ENCODE peak calls at places on chromosomes 5 and 9, in five cellular contexts. G is iPS-NIHi11; F is astrocyte of the cerebellum; E is fibroblast of pulmonary artery; S is stimulated activated CD8-positive, alpha-beta memory T cell treated with anti-CD3 and anti-CD28 coated beads, Interleukin-4, amount 100 ng/mL, for 24 hours. B is an unnamed sample.

GRCh38 chr9:133050781-133051180 is 11.0 kb upstream of the CEL start:
- DNase-seq in G (no peak), F (no peak), E (no peak), S (no peak), B (no peak)

GRCh38 chr5:72474117-72474915 is 32.9 kb downstream of the ZNF366 start:
- DNase-seq in G (no peak), F (no peak), E (peak; percentile 61), S (no peak), B (no peak)

GRCh38 chr5:68225188-68225910 is 9.8 kb downstream of the PIK3R1 start:
- DNase-seq in G (no peak), F (peak; percentile 49), E (peak; percentile 94), S (no peak), B (no peak)

GRCh38 chr5:130514984-130515690 is 610.9 kb downstream of the CHSY3 start:
- DNase-seq in G (no peak), F (peak; percentile 81), E (peak; percentile 64), S (no peak), B (no peak)

GRCh38 chr5:139817362-139817761 is 21.8 kb downstream of the PSD2 start:
- DNase-seq in G (no peak), F (no peak), E (no peak), S (no peak), B (no peak)

GRCh38 chr9:33311953-33312352 is 21.6 kb downstream of the NFX1 start:
- DNase-seq in G (no peak), F (no peak), E (no peak), S (no peak), B (no peak)

GRCh38 chr5:40124367-40124766 is 555.3 kb upstream of the PTGER4 start:
- DNase-seq in G (no peak), F (no peak), E (no peak), S (no peak), B (no peak)

GRCh38 chr5:100406640-100407039 is 128.5 kb upstream of the FAM174A start:
- DNase-seq in G (no peak), F (peak; percentile 32), E (no peak), S (no peak), B (no peak)

GRCh38 chr9:108162664-108163063 is 673.1 kb upstream of the KLF4 start:
- DNase-seq in G (no peak), F (peak; percentile 91), E (peak; percentile 79), S (no peak), B (no peak)

B was measured in islet precursor cell.